ENCODE peak calls at places on chromosomes 13 and 19, in seven cellular contexts. S, R, H, I, T, X and J are unnamed samples.

GRCh38 chr13:90721937-90722336 is 625.5 kb upstream of the MIR17HG start:
- DNase-seq in S (no peak), R (no peak), H (no peak), I (no peak), T (no peak), X (no peak), J (no peak)

GRCh38 chr13:30486230-30487074 is 20.7 kb upstream of the HMGB1 start:
- DNase-seq in S (no peak), R (no peak), H (no peak), I (no peak), T (peak), X (no peak), J (no peak)

GRCh38 chr13:23899555-23899954 is 2.3 kb upstream of the C1QTNF9B start:
- DNase-seq in S (peak), R (no peak), H (peak), I (no peak), T (no peak), X (no peak), J (no peak)

GRCh38 chr13:23666576-23666975 is 96.4 kb downstream of the TNFRSF19 start:
- DNase-seq in S (no peak), R (no peak), H (no peak), I (no peak), T (no peak), X (no peak), J (no peak)

GRCh38 chr19:2070436-2070827 is 19.4 kb upstream of the MKNK2 start:
- DNase-seq in S (no peak), R (no peak), H (no peak), I (no peak), T (no peak), X (no peak), J (no peak)

GRCh38 chr19:2331601-2332246 is 3.2 kb downstream of the SPPL2B start:
- DNase-seq in S (no peak), R (no peak), H (no peak), I (no peak), T (no peak), X (no peak), J (no peak)

GRCh38 chr19:2286402-2287140 is 4.6 kb upstream of the PEAK3 start:
- DNase-seq in S (no peak), R (no peak), H (no peak), I (no peak), T (no peak), X (no peak), J (no peak)

GRCh38 chr19:17997969-17998826 is 9.8 kb upstream of the ARRDC2 start:
- DNase-seq in S (peak), R (no peak), H (no peak), I (no peak), T (peak), X (no peak), J (no peak)

GRCh38 chr13:59744747-59745394 is 418.9 kb downstream of the DIAPH3 start:
- DNase-seq in S (no peak), R (no peak), H (no peak), I (no peak), T (no peak), X (no peak), J (no peak)

GRCh38 chr19:3102239-3103140 is 8.3 kb downstream of the GNA11 start:
- DNase-seq in S (no peak), R (no peak), H (no peak), I (no peak), T (no peak), X (no peak), J (no peak)

GRCh38 chr19:29308977-29309520 is 96.1 kb upstream of the UQCRFS1 start:
- DNase-seq in S (peak), R (no peak), H (no peak), I (no peak), T (peak), X (no peak), J (no peak)

DNA sequence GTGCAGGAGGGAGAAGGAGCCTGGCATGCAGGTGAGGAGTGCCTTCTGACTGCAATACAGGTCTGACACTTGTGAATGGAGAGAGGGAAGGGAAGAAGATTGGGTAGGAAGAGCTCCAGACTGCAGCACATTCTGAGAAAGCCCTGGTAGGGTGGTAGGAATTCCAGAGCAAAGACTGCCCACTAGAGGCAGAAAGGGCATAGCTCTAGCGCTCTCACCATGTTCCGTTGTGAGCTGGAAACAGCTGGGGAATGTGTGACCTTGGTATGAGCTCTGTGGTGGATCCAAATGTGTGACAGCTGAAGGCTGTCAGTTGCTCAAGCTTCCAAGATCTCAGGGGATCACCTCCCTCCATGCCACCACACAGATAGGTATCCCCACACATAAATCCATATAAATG is 2.9 kb upstream of the MTUS2 start:
- DNase-seq in S (peak), R (no peak), H (no peak), I (no peak), T (peak), X (no peak), J (no peak)
- TF ChIP-seq CTCF in S (peak), R (no peak), H (no peak), I (no peak), T (peak), X (no peak), J (no peak)

GRCh38 chr13:113816925-113817859 is 46.7 kb downstream of the GAS6 start:
- DNase-seq in S (peak), R (peak), H (peak), I (peak), T (peak), X (peak), J (no peak)

GRCh38 chr13:113814435-113814821 is 49.4 kb downstream of the GAS6 start:
- DNase-seq in S (no peak), R (no peak), H (peak), I (no peak), T (no peak), X (no peak), J (no peak)

GRCh38 chr13:113815151-113816058 is 48.5 kb downstream of the GAS6 start:
- DNase-seq in S (no peak), R (no peak), H (no peak), I (no peak), T (no peak), X (no peak), J (no peak)

GRCh38 chr13:113817860-113818691 is 45.8 kb downstream of the GAS6 start:
- DNase-seq in S (no peak), R (no peak), H (no peak), I (no peak), T (no peak), X (no peak), J (no peak)

GRCh38 chr13:113816248-113816924 is 47.5 kb downstream of the GAS6 start:
- DNase-seq in S (no peak), R (no peak), H (no peak), I (no peak), T (no peak), X (no peak), J (no peak)
- H3K4me3 ChIP-seq in S (no peak), R (no peak), H (no peak), I (no peak), T (no peak), X (peak), J (no peak)

GRCh38 chr19:633068-633785 is at the start of gene POLRMT:
- DNase-seq in S (peak), R (peak), H (peak), I (peak), T (peak), X (peak), J (peak)
- TF ChIP-seq CTCF in S (no peak), R (no peak), H (no peak), I (peak), T (no peak), X (no peak), J (no peak)

GRCh38 chr19:45766293-45766918 is 2.6 kb downstream of the SIX5 start:
- DNase-seq in S (no peak), R (no peak), H (no peak), I (no peak), T (no peak), X (no peak), J (no peak)
- H3K4me3 ChIP-seq in S (peak), R (peak), H (peak), I (peak), T (no peak), X (peak), J (peak)

GRCh38 chr19:38440592-38440991 is 7.1 kb downstream of the RYR1 start:
- DNase-seq in S (no peak), R (no peak), H (no peak), I (no peak), T (no peak), X (no peak), J (no peak)

GRCh38 chr19:38443458-38444001 is 10.0 kb downstream of the RYR1 start:
- DNase-seq in S (no peak), R (no peak), H (no peak), I (no peak), T (no peak), X (no peak), J (no peak)

GRCh38 chr19:38442736-38443135 is 9.2 kb downstream of the RYR1 start:
- DNase-seq in S (no peak), R (no peak), H (no peak), I (no peak), T (no peak), X (no peak), J (no peak)

GRCh38 chr19:38444026-38444425 is 10.5 kb downstream of the RYR1 start:
- DNase-seq in S (no peak), R (no peak), H (no peak), I (no peak), T (no peak), X (no peak), J (no peak)

GRCh38 chr19:38441660-38442348 is 8.3 kb downstream of the RYR1 start:
- DNase-seq in S (peak), R (no peak), H (peak), I (no peak), T (peak), X (no peak), J (no peak)
- TF ChIP-seq CTCF in S (peak), R (no peak), H (no peak), I (no peak), T (peak), X (no peak), J (no peak)

GRCh38 chr13:110310541-110311491 is 3.7 kb downstream of the COL4A2 start:
- DNase-seq in S (no peak), R (no peak), H (no peak), I (no peak), T (peak), X (no peak), J (no peak)

GRCh38 chr13:110309159-110309476 is 2.0 kb downstream of the COL4A2 start:
- DNase-seq in S (no peak), R (no peak), H (no peak), I (no peak), T (no peak), X (no peak), J (no peak)

GRCh38 chr13:110308377-110309158 is 1.5 kb downstream of the COL4A2 start:
- DNase-seq in S (peak), R (no peak), H (peak), I (no peak), T (peak), X (no peak), J (no peak)

GRCh38 chr13:110307697-110308376 is 753 bp downstream of the COL4A2 start:
- DNase-seq in S (peak), R (no peak), H (no peak), I (no peak), T (peak), X (no peak), J (no peak)

DNA sequence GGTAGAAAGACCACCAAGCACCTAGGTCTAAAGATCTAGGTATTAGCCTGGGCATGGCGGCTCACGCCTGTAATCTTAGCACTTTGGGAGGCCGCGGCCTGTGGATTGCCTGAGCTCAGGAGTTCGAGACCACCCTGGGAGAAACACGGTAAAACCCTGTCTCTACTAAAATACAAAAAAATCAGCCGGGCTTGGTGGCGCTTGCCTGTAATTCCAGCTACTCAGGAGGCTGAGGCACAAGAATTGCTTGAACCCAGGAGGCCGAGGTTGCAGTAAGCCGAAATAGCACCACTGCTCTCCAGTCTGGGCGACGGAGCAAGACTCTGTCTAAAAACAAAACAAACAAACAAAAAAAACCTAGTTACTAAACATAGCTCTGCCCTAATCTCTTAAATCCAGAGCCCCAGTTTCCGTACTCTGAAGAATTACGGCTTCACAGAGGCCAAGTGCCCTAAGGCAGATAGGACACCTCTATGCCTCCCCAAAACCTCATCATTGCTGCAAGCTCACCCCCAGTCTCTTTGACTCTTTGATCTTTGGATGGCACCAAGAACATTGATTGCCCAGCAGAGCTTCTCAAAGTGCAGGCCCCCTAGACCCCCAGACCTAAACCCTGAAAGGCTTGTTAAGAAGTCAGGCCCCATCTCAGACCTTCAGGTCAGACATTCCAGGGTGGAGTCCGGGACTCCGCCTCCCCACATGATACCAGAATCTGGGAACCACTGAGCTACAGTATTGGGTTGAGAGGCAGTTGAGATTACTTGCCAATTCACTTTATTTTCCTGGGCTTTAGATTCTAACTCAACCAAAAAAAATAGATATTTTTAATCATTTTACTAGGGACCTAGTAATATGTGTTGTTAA is 2.8 kb downstream of the COL4A2 start:
- DNase-seq in S (peak), R (no peak), H (no peak), I (no peak), T (no peak), X (no peak), J (no peak)
- H3K4me3 ChIP-seq in S (no peak), R (no peak), H (peak), I (peak), T (peak), X (peak), J (peak)

DNA sequence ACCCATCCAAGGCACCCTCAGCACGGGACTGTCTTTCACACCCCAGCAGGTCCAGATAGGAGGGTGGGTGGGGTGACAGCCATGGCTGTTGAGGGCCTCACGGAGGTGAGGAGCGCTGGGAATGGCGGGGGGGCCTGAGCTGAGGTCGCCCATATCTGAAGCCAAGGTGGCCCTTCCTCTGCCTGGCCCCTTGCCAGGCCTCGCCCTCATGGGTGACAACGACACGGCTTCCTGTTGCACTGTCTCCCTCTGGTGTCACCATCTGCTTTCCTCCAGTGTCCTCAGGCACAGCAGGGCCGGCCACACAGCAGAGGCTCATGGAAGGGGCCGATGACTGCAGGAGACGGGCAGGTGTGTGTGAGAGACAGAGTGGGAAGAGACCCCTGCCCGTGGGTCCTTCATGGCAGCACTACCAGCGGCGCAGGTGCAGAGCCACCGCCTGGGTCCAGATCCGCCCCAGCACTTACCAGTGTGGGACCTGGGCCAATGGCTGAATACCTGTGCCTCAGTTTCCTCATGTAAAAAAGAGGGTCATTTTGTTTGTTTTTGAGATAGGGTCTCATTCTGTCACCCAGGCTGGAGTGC is 8.1 kb upstream of the NKPD1 start:
- DNase-seq in S (no peak), R (no peak), H (no peak), I (peak), T (no peak), X (no peak), J (no peak)
- TF ChIP-seq CTCF in S (no peak), R (no peak), H (no peak), I (no peak), T (no peak), X (no peak), J (no peak)

GRCh38 chr19:7068599-7068998 is 904 bp upstream of the ZNF557 start:
- DNase-seq in S (no peak), R (no peak), H (no peak), I (no peak), T (no peak), X (no peak), J (no peak)
- H3K4me3 ChIP-seq in S (peak), R (no peak), H (peak), I (peak), T (peak), X (peak), J (peak)

DNA sequence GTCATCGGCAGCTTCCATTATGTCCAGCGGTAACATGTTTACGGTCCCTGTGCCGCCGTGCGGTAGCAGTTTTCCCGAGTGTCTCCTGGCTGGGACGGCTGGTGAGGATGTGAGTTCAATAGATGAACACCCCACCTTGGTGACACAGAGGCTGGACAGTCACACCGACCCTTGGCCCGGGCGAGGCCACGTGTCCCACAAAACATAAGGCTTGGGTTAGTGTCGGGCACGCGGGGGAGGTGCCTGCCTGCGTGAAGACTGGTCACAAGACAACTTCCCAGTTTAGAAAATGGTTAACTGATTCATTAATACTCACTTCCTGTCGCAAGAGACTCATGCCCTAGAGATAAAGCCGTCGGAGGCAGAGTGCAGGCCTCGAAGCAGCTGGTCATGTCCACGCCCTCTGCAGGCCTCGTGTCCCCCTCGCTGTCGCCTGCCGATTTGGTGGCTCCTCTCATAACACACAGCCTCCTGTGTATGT is 17.2 kb downstream of the RASA3 start:
- DNase-seq in S (no peak), R (no peak), H (peak), I (no peak), T (peak), X (no peak), J (no peak)
- TF ChIP-seq CTCF in S (no peak), R (no peak), H (peak), I (peak), T (no peak), X (no peak), J (peak)

DNA sequence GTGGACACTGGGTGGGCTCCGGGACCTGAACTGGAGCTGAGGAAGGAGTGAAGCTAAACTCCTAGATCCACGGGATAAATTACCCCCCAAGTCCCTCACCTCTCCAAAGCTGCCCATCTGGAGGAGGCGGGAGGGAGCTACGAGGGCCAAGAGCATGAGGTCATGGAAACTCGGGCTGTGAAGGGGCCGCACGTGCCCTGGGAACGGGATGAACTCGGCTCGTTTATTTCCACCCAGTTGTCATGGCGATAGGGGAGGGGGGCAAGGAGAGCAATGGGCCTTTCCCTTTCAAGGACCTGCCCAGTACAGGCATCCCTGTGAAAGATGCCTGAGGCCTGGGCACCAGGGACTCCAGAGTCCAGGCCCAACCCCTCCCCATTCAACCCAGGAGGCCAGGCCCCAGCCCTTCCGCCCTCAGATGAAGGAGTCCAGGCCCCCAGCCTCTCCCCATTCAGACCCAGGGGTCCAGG is 3.8 kb downstream of the PPP1R12C start:
- DNase-seq in S (peak), R (peak), H (peak), I (peak), T (peak), X (peak), J (peak)
- H3K4me3 ChIP-seq in S (no peak), R (no peak), H (no peak), I (peak), T (no peak), X (peak), J (no peak)